ENCODE peak calls at places on chromosomes 16 and 17, in four cellular contexts. Y, S, D and F are unnamed samples.

GRCh38 chr17:11899494-11899893 is 97.8 kb downstream of the ZNF18 start:
- DNase-seq in D (no peak), Y (no peak), S (no peak), F (no peak)

GRCh38 chr16:31023252-31023602 is 10.1 kb upstream of the STX4 start:
- DNase-seq in S (no peak), Y (no peak), D (no peak), F (no peak)

GRCh38 chr17:17750881-17751280 is 69.6 kb downstream of the RAI1 start:
- DNase-seq in S (peak), Y (no peak), D (no peak), F (no peak)

GRCh38 chr17:45332989-45333701 is 16.3 kb upstream of the MAP3K14 start:
- DNase-seq in Y (no peak), D (no peak), S (peak), F (no peak)

GRCh38 chr17:66978514-66979061 is 14.1 kb downstream of the CACNG4 start:
- DNase-seq in D (no peak), Y (no peak), S (no peak), F (no peak)

GRCh38 chr16:28538733-28539596 is at the start of gene NUPR1:
- DNase-seq in D (no peak), Y (no peak), S (peak), F (peak)

GRCh38 chr16:5504028-5504758 is 406.6 kb upstream of the EEF2KMT start:
- DNase-seq in S (no peak), D (no peak), Y (no peak), F (no peak)

GRCh38 chr17:7858487-7858832 is 657 bp downstream of the CYB5D1 start:
- DNase-seq in D (peak), S (peak), Y (no peak), F (no peak)

GRCh38 chr17:76224321-76224852 is 15.9 kb downstream of the RNF157 start:
- DNase-seq in S (no peak), D (no peak), Y (no peak), F (no peak)

GRCh38 chr17:74742153-74742515 is 5.1 kb downstream of the RAB37 start:
- DNase-seq in S (peak), D (no peak), Y (no peak), F (no peak)

GRCh38 chr16:62190426-62190825 is 154.2 kb upstream of the CDH8 start:
- DNase-seq in S (peak), Y (no peak), D (peak), F (peak)

GRCh38 chr16:3849751-3850543 is 30.6 kb downstream of the CREBBP start:
- DNase-seq in S (no peak), Y (no peak), D (no peak), F (no peak)

GRCh38 chr17:35313875-35314409 is 59.5 kb downstream of the SLFN11 start:
- DNase-seq in D (no peak), S (no peak), Y (no peak), F (no peak)